ENCODE peak calls at places on chromosomes 3 and 15, in six cellular contexts. One of them, this sample, is unnamed.

GRCh38 chr15:63019539-63020109 is 22.9 kb upstream of the TPM1 start:
- DNase-seq in GM20000: no peak
- DNase-seq in BE2C: no peak
- DNase-seq in GM13977: no peak
- DNase-seq in ascending aorta: no peak
- DNase-seq in HL-60: no peak
- DNase-seq in this sample: no peak

GRCh38 chr15:74170083-74170844 is 3.2 kb upstream of the ISLR start:
- DNase-seq in GM20000: no peak
- DNase-seq in BE2C: peak; percentile 20
- DNase-seq in GM13977: no peak
- DNase-seq in ascending aorta: no peak
- DNase-seq in HL-60: no peak
- DNase-seq in this sample: no peak

GRCh38 chr3:197801801-197802504 is 10.9 kb downstream of the LRCH3 start:
- DNase-seq in GM20000: no peak
- DNase-seq in BE2C: peak; percentile 25
- DNase-seq in GM13977: no peak
- DNase-seq in ascending aorta: no peak
- DNase-seq in HL-60: peak; percentile 49
- DNase-seq in this sample: peak; percentile 67

GRCh38 chr3:9500108-9501050 is 53.2 kb downstream of the LHFPL4 start:
- DNase-seq in GM20000: peak; percentile 76
- DNase-seq in BE2C: peak; percentile 73
- DNase-seq in GM13977: peak; percentile 73
- DNase-seq in ascending aorta: no peak
- DNase-seq in HL-60: peak; percentile 64
- DNase-seq in this sample: peak; percentile 61

GRCh38 chr3:69226071-69226470 is 103.7 kb upstream of the LMOD3 start:
- DNase-seq in GM20000: no peak
- DNase-seq in BE2C: no peak
- DNase-seq in GM13977: no peak
- DNase-seq in ascending aorta: no peak
- DNase-seq in HL-60: no peak
- DNase-seq in this sample: no peak

GRCh38 chr3:18420584-18420983 is 4.6 kb downstream of the SATB1 start:
- DNase-seq in GM20000: no peak
- DNase-seq in BE2C: no peak
- DNase-seq in GM13977: no peak
- DNase-seq in ascending aorta: no peak
- DNase-seq in HL-60: no peak
- DNase-seq in this sample: no peak

GRCh38 chr15:62244762-62245161 is 79.7 kb upstream of the C2CD4B start:
- DNase-seq in GM20000: no peak
- DNase-seq in BE2C: no peak
- DNase-seq in GM13977: no peak
- DNase-seq in ascending aorta: no peak
- DNase-seq in HL-60: no peak
- DNase-seq in this sample: no peak

GRCh38 chr15:51982013-51982769 is 10.6 kb upstream of the LEO1 start:
- DNase-seq in GM20000: peak; percentile 68
- DNase-seq in BE2C: peak; percentile 39
- DNase-seq in GM13977: peak; percentile 77
- DNase-seq in ascending aorta: no peak
- DNase-seq in HL-60: peak; percentile 81
- DNase-seq in this sample: no peak

GRCh38 chr3:69767571-69767970 is 28.3 kb downstream of the MITF start:
- DNase-seq in GM20000: no peak
- DNase-seq in BE2C: no peak
- DNase-seq in GM13977: no peak
- DNase-seq in ascending aorta: no peak
- DNase-seq in HL-60: no peak
- DNase-seq in this sample: no peak

GRCh38 chr3:128168830-128169229 is 15.5 kb downstream of the EEFSEC start:
- DNase-seq in GM20000: no peak
- DNase-seq in BE2C: no peak
- DNase-seq in GM13977: no peak
- DNase-seq in ascending aorta: no peak
- DNase-seq in HL-60: peak; percentile 47
- DNase-seq in this sample: no peak

GRCh38 chr15:90268415-90268814 is 2.9 kb downstream of the NGRN start:
- DNase-seq in GM20000: no peak
- DNase-seq in BE2C: no peak
- DNase-seq in GM13977: no peak
- DNase-seq in ascending aorta: no peak
- DNase-seq in HL-60: no peak
- DNase-seq in this sample: no peak

GRCh38 chr3:29618395-29619291 is 337.8 kb downstream of the RBMS3 start:
- DNase-seq in GM20000: no peak
- DNase-seq in BE2C: no peak
- DNase-seq in GM13977: no peak
- DNase-seq in ascending aorta: no peak
- DNase-seq in HL-60: no peak
- DNase-seq in this sample: no peak

GRCh38 chr3:140344601-140345000 is 333.3 kb upstream of the TRIM42 start:
- DNase-seq in GM20000: no peak
- DNase-seq in BE2C: no peak
- DNase-seq in GM13977: no peak
- DNase-seq in ascending aorta: no peak
- DNase-seq in HL-60: no peak
- DNase-seq in this sample: no peak

GRCh38 chr3:180626844-180627243 is 24.9 kb downstream of the TTC14 start:
- DNase-seq in GM20000: peak; percentile 43
- DNase-seq in BE2C: no peak
- DNase-seq in GM13977: peak; percentile 19
- DNase-seq in ascending aorta: no peak
- DNase-seq in HL-60: no peak
- DNase-seq in this sample: no peak

GRCh38 chr3:180630360-180630759 is 28.4 kb downstream of the TTC14 start:
- DNase-seq in GM20000: no peak
- DNase-seq in BE2C: no peak
- DNase-seq in GM13977: no peak
- DNase-seq in ascending aorta: no peak
- DNase-seq in HL-60: no peak
- DNase-seq in this sample: no peak

GRCh38 chr3:180633722-180634121 is 31.8 kb downstream of the TTC14 start:
- DNase-seq in GM20000: no peak
- DNase-seq in BE2C: peak; percentile 10
- DNase-seq in GM13977: no peak
- DNase-seq in ascending aorta: no peak
- DNase-seq in HL-60: no peak
- DNase-seq in this sample: no peak

DNA sequence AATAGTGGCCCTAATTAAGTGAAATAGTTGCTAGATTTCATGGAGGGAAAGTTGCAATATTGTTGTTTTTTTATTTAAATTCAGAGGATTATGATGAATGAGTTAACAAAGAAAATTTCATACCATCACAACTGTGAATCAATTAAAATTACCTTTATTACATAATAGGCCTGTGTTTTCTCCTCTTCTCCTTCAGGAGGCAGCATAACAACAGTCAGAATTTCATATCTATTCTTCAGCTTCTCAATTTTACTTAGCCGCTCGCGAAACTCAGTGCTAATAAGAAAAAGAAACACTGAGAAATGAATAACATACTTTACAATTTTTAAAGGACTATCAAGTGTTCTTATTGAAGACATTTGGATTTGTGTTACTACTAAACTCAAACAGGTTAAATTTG is 29.4 kb downstream of the TTC14 start:
- DNase-seq in GM20000: no peak
- DNase-seq in BE2C: no peak
- DNase-seq in GM13977: no peak
- DNase-seq in ascending aorta: no peak
- DNase-seq in HL-60: no peak
- DNase-seq in this sample: no peak
- TF ChIP-seq CTCF in GM20000: no peak
- TF ChIP-seq CTCF in BE2C: peak; percentile 32
- TF ChIP-seq CTCF in GM13977: peak; percentile 17
- TF ChIP-seq CTCF in ascending aorta: no peak
- TF ChIP-seq CTCF in HL-60: no peak
- TF ChIP-seq CTCF in this sample: no peak

DNA sequence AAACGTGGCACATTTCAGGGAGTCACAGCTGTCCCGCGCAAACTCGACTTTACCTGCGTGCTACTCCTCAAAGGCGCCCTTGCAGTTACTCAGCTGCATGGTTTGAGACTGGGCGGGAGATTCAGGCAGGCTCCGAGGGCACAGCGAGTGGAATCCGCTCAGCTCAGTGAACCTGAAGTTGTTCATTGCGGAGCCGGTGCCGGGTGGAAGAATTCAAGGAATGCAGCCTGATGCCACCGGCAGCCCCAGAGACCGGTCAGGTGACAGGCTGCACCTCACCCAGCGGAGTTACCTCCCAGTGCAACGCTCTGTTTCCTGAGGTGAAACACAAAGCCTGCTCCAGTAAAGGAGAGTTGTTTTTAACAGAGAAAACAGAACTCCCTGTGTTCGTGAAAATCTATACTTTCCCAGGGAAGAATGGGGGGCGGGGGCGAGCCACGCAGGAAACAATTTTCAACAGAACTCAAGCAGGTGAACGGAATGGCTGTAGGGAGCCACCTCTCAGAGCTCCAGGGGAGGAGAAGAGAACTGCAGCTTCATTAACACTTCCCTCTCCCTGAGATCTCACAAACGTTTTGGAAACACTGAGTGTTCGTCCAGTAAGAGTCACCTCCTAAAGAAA is 3.8 kb downstream of the VEPH1 start:
- DNase-seq in GM20000: no peak
- DNase-seq in BE2C: no peak
- DNase-seq in GM13977: no peak
- DNase-seq in ascending aorta: no peak
- DNase-seq in HL-60: no peak
- DNase-seq in this sample: no peak
- TF ChIP-seq CTCF in GM20000: no peak
- TF ChIP-seq CTCF in BE2C: no peak
- TF ChIP-seq CTCF in GM13977: no peak
- TF ChIP-seq CTCF in ascending aorta: no peak
- TF ChIP-seq CTCF in HL-60: no peak
- TF ChIP-seq CTCF in this sample: no peak

DNA sequence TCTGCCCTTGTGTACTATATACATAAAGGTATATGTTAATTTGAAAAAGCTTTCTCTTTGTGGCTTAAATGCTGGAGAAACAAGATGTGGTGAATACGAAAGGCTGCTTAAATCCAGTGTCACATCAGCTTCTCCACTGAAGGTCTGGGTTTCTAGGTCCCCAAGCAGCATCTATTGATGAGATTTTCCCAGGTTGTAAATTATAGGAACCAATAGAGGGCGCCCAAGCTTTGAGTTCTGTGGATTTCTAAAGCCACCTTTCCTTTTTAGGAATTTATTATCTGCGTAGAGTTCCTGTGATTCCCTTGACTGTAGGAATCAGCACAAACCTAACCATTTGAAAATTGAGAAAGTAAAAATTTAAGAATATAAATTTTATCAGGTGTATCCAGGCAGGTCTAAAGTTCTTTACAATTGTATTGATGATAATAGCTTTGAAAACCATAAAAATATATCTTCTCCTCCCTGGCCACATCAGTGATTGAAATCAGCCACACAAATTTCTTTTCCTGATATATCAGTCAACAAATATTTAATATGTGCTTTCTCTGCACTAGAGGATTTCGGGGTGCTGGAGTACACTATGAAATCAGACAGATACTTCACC is 88.3 kb upstream of the ADAMTSL3 start:
- DNase-seq in GM20000: peak; percentile 39
- DNase-seq in BE2C: no peak
- DNase-seq in GM13977: peak; percentile 40
- DNase-seq in ascending aorta: no peak
- DNase-seq in HL-60: no peak
- DNase-seq in this sample: no peak
- TF ChIP-seq CTCF in GM20000: peak; percentile 32
- TF ChIP-seq CTCF in BE2C: peak; percentile 77
- TF ChIP-seq CTCF in GM13977: peak; percentile 61
- TF ChIP-seq CTCF in ascending aorta: peak; percentile 50
- TF ChIP-seq CTCF in HL-60: peak; percentile 18
- TF ChIP-seq CTCF in this sample: peak; percentile 39

GRCh38 chr15:53665930-53666329 is 93.5 kb downstream of the WDR72 start:
- DNase-seq in GM20000: no peak
- DNase-seq in BE2C: no peak
- DNase-seq in GM13977: no peak
- DNase-seq in ascending aorta: no peak
- DNase-seq in HL-60: no peak
- DNase-seq in this sample: no peak
- TF ChIP-seq CTCF in GM20000: no peak
- TF ChIP-seq CTCF in BE2C: no peak
- TF ChIP-seq CTCF in GM13977: no peak
- TF ChIP-seq CTCF in ascending aorta: no peak
- TF ChIP-seq CTCF in HL-60: no peak
- TF ChIP-seq CTCF in this sample: no peak

This sample was measured in CD14-positive monocyte.